ENCODE peak calls at places on chromosomes 3 and 15, in eight cellular contexts. U is stomach, R is endothelial cell of umbilical vein, A is H1, V is pancreas, O is heart left ventricle, D is iPS DF 6.9, B is left ventricle myocardium inferior. N is an unnamed sample.

GRCh38 chr3:56754753-56755365 is 46.9 kb downstream of the ARHGEF3 start:
- DNase-seq in V (no peak), R (peak; percentile 80), U (no peak), D (no peak), B (no peak), A (no peak), O (peak; percentile 34), N (no peak)

GRCh38 chr15:41104234-41104633 is 11.8 kb downstream of the INO80 start:
- DNase-seq in D (no peak), V (no peak), U (no peak), R (peak; percentile 70), O (no peak), A (no peak), B (no peak), N (no peak)

GRCh38 chr3:52213005-52213404 is 12.4 kb downstream of the TLR9 start:
- DNase-seq in R (no peak), U (no peak), A (no peak), B (no peak), D (no peak), O (no peak), V (no peak), N (no peak)

GRCh38 chr15:78405336-78405924 is 32.6 kb upstream of the IREB2 start:
- DNase-seq in D (no peak), R (no peak), O (no peak), A (peak; percentile 80), U (no peak), B (no peak), V (no peak), N (no peak)

GRCh38 chr15:45364271-45364670 is 14.1 kb downstream of the GATM start:
- DNase-seq in B (no peak), O (no peak), D (no peak), U (no peak), V (no peak), R (no peak), A (no peak), N (no peak)

GRCh38 chr15:100353469-100353868 is 11.7 kb upstream of the ADAMTS17 start:
- DNase-seq in V (no peak), R (no peak), B (no peak), O (no peak), D (no peak), A (no peak), U (no peak), N (no peak)

GRCh38 chr3:86793786-86794185 is 197.2 kb downstream of the VGLL3 start:
- DNase-seq in D (no peak), B (no peak), U (no peak), O (no peak), R (no peak), V (no peak), A (no peak), N (no peak)

GRCh38 chr3:149487598-149488197 is 13.2 kb downstream of the TM4SF4 start:
- DNase-seq in B (no peak), O (no peak), R (no peak), V (no peak), D (no peak), U (no peak), A (peak; percentile 85), N (no peak)

GRCh38 chr3:52649461-52650210 is 36.1 kb downstream of the PBRM1 start:
- DNase-seq in R (no peak), D (no peak), U (no peak), B (no peak), O (no peak), A (no peak), V (no peak), N (no peak)

GRCh38 chr15:63915209-63915887 is 81.6 kb upstream of the HERC1 start:
- DNase-seq in A (no peak), D (no peak), U (no peak), B (no peak), R (peak; percentile 17), V (no peak), O (peak; percentile 45), N (no peak)

GRCh38 chr3:128584412-128585020 is 66.1 kb downstream of the RPN1 start:
- DNase-seq in O (peak; percentile 84), V (peak; percentile 94), U (peak; percentile 71), D (no peak), R (peak; percentile 83), B (peak; percentile 67), A (peak; percentile 80), N (no peak)

GRCh38 chr3:71972031-71972430 is 187.1 kb upstream of the PROK2 start:
- DNase-seq in B (no peak), U (no peak), O (no peak), D (no peak), V (no peak), R (no peak), A (no peak), N (no peak)

GRCh38 chr3:175212896-175213295 is 353.8 kb downstream of the NAALADL2 start:
- DNase-seq in D (no peak), U (no peak), V (no peak), B (no peak), R (no peak), A (no peak), O (no peak), N (no peak)

GRCh38 chr3:194577985-194578905 is 55.0 kb downstream of the TMEM44 start:
- DNase-seq in U (no peak), B (no peak), O (peak; percentile 85), A (no peak), V (no peak), D (no peak), R (peak; percentile 89), N (no peak)

GRCh38 chr15:85710340-85710842 is 84.3 kb downstream of the KLHL25 start:
- DNase-seq in R (no peak), B (no peak), V (no peak), D (no peak), A (no peak), U (no peak), O (no peak), N (no peak)

GRCh38 chr3:107133891-107134290 is 243.3 kb upstream of the CCDC54 start:
- DNase-seq in R (no peak), A (no peak), B (no peak), D (no peak), V (no peak), U (no peak), O (no peak), N (no peak)

GRCh38 chr3:46453526-46454208 is 11.0 kb downstream of the LTF start:
- DNase-seq in D (no peak), U (no peak), A (no peak), V (no peak), B (no peak), R (no peak), O (no peak), N (no peak)

GRCh38 chr3:12522721-12523120 is 22.6 kb downstream of the MKRN2OS start:
- DNase-seq in A (no peak), D (no peak), U (peak; percentile 88), V (peak; percentile 83), R (no peak), B (peak; percentile 46), O (peak; percentile 81), N (no peak)

GRCh38 chr15:60932051-60932915 is 296.8 kb downstream of the RORA start:
- DNase-seq in O (no peak), R (no peak), V (no peak), U (peak; percentile 59), D (no peak), A (no peak), B (no peak), N (no peak)

GRCh38 chr3:100662113-100662823 is 47.0 kb upstream of the TFG start:
- DNase-seq in D (no peak), R (peak; percentile 3), B (no peak), V (no peak), O (no peak), U (no peak), A (no peak), N (no peak)

DNA sequence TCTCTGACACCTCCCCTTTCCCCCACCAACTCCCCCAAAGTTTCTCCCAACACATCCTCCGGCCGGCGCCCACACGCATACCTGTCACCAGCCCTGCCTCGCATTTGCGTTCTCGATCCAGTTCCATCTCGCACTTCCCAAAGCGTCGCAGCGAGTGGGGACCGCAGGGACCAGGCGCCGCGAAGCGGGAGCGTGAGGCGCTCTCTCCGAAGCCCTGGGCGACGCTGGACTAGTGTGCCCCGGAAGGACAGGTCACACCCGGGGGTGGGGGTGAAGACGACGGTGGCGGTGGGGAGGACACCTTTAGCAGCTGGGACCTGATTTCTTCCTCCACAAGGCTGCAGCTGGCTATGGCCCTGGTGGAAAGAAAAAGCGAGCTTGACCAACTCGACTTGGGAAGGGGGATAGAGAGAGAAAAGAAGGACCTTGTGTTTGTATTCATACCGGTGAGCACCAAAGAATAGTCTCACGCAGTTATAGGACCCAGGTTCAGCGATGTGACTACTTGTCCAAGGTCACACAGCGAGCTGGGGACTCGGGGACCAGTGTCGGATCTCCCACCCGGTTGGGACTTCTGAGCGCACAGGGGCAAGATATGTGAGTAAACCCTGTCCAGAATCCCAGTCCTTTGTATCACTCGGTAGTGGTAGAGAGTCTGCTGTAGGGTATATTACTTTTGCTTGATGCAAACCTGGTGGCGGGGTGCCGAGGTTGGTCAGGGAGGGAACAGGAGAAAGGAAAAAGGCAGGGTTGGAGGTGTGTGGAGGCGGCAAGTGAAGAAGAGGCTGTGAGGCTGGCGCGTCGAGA is 608 bp upstream of the GHSR start:
- DNase-seq in B (no peak), A (peak; percentile 64), D (no peak), V (peak; percentile 42), R (no peak), U (no peak), O (no peak), N (no peak)
- H3K27me3 ChIP-seq in B (peaks cover 96% of the 10 kb centered on the region), A (peaks cover 39% of the 10 kb centered on the region), D (peaks cover 36% of the 10 kb centered on the region), V (peaks cover 34% of the 10 kb centered on the region), R (peaks cover 39% of the 10 kb centered on the region), U (peaks cover 37% of the 10 kb centered on the region), O (peaks cover 9% of the 10 kb centered on the region), N (peaks cover 8% of the 10 kb centered on the region)

GRCh38 chr15:33124275-33124674 is 70.2 kb downstream of the FMN1 start:
- DNase-seq in U (no peak), A (no peak), R (no peak), V (no peak), B (no peak), D (no peak), O (no peak), N (no peak)
- H3K4me3 ChIP-seq in U (no peak overlapping the region), A (no peak overlapping the region), R (no peak overlapping the region), V (no peak overlapping the region), B (no peak overlapping the region), D (no peak overlapping the region), O (no peak overlapping the region), N (no peak overlapping the region)

DNA sequence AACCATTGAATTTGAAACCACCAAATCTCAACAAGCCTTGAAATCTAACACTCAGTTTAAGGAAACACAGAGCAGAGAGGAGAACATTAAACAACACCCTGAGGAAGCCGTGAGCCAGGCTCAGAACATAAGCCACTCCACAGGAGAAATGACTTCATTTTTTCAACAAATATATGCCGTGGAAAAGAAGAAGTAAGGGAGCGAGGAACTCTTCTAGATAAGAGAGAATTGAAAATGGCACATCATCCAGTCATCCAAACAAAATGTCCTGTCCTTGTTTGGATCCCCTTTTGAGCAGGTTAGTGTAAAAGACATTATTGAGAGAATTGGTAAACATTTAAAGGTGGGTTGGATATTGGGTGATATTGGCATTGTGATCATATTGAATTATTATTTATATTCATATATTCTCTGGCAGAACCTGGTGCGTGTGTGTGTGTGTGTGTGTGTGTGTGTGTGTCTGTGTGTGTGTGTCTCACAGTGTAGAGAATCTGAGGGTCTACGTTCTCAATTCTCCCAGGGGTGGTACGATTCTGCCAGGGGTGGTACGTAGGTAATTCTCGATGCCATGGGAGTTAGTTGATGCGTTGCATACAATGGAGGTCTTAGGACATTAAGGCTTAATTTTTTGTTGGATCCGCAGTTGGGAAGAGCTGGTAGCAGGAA is 94.4 kb downstream of the ST6GAL1 start:
- DNase-seq in O (no peak), B (no peak), A (peak; percentile 28), V (no peak), U (no peak), R (no peak), D (no peak), N (no peak)
- H3K27ac ChIP-seq in O (no peak overlapping the region), B (no peak overlapping the region), A (no peak overlapping the region), V (no peak overlapping the region), U (no peak overlapping the region), R (no peak overlapping the region), D (no peak overlapping the region), N (no peak overlapping the region)

GRCh38 chr3:13844911-13845310 is 35.0 kb downstream of the WNT7A start:
- DNase-seq in U (no peak), O (no peak), A (no peak), R (no peak), B (no peak), V (no peak), D (no peak), N (no peak)
- H3K27me3 ChIP-seq in U (peaks cover 5% of the 10 kb centered on the region), O (peaks cover 11% of the 10 kb centered on the region), A (no peaks in the 10 kb centered on the region), R (no peaks in the 10 kb centered on the region), B (peaks cover 94% of the 10 kb centered on the region), V (no peaks in the 10 kb centered on the region), D (no peaks in the 10 kb centered on the region), N (no peaks in the 10 kb centered on the region)